ENCODE peak calls at places on chromosomes 12 and 14, in five cellular contexts. E is naive thymus-derived CD4-positive, alpha-beta T cell; V is HCEC 1CT; H is GM13977; N is SJSA1. B is an unnamed sample.

GRCh38 chr14:39232554-39233415 is 930 bp upstream of the MIA2 start:
- DNase-seq in E (no peak), V (peak; percentile 86), H (peak; percentile 15), N (no peak), B (no peak)

GRCh38 chr12:98725481-98726247 is 80.6 kb downstream of the APAF1 start:
- DNase-seq in E (no peak), V (peak; percentile 61), H (peak; percentile 59), N (peak; percentile 59), B (peak; percentile 82)

GRCh38 chr14:29982993-29983392 is 55.3 kb upstream of the PRKD1 start:
- DNase-seq in E (no peak), V (no peak), H (no peak), N (no peak), B (no peak)

GRCh38 chr14:90781344-90781761 is 34.9 kb downstream of the TTC7B start:
- DNase-seq in E (no peak), V (peak; percentile 71), H (no peak), N (no peak), B (no peak)

GRCh38 chr12:124311292-124312109 is 16.6 kb downstream of the RFLNA start:
- DNase-seq in E (no peak), V (no peak), H (peak; percentile 27), N (no peak), B (no peak)

GRCh38 chr14:104393898-104394605 is 185.5 kb upstream of the C14orf180 start:
- DNase-seq in E (peak; percentile 80), V (no peak), H (no peak), N (no peak), B (no peak)

GRCh38 chr12:106782619-106783018 is 8.1 kb downstream of the RIC8B start:
- DNase-seq in E (no peak), V (no peak), H (no peak), N (no peak), B (no peak)

GRCh38 chr14:53330441-53330840 is 177.3 kb upstream of the DDHD1 start:
- DNase-seq in E (no peak), V (no peak), H (no peak), N (no peak), B (no peak)

GRCh38 chr12:106149096-106149784 is 10.5 kb upstream of the NUAK1 start:
- DNase-seq in E (no peak), V (no peak), H (no peak), N (no peak), B (peak; percentile 32)

GRCh38 chr12:80593766-80594165 is 113.7 kb upstream of the MYF6 start:
- DNase-seq in E (no peak), V (peak; percentile 96), H (no peak), N (peak; percentile 46), B (no peak)

GRCh38 chr12:131388164-131388795 is 322.6 kb upstream of the SFSWAP start:
- DNase-seq in E (no peak), V (no peak), H (no peak), N (no peak), B (peak; percentile 58)

GRCh38 chr12:19410211-19410610 is 29.1 kb upstream of the AEBP2 start:
- DNase-seq in E (no peak), V (no peak), H (no peak), N (no peak), B (no peak)

GRCh38 chr12:75116611-75117010 is 93.0 kb downstream of the KCNC2 start:
- DNase-seq in E (no peak), V (no peak), H (no peak), N (no peak), B (no peak)

GRCh38 chr12:110534811-110535210 is 32.7 kb downstream of the RAD9B start:
- DNase-seq in E (no peak), V (no peak), H (no peak), N (no peak), B (no peak)

GRCh38 chr12:93614917-93615596 is 42.6 kb downstream of the SOCS2 start:
- DNase-seq in E (no peak), V (no peak), H (no peak), N (no peak), B (no peak)

GRCh38 chr12:117985182-117985581 is 16.4 kb upstream of the KSR2 start:
- DNase-seq in E (no peak), V (peak; percentile 5), H (no peak), N (no peak), B (no peak)

GRCh38 chr12:124347805-124348658 is 53.1 kb downstream of the RFLNA start:
- DNase-seq in E (no peak), V (no peak), H (no peak), N (no peak), B (no peak)

GRCh38 chr14:89493877-89494634 is 77.0 kb upstream of the FOXN3 start:
- DNase-seq in E (no peak), V (no peak), H (peak; percentile 75), N (no peak), B (no peak)

GRCh38 chr12:118958520-118958919 is 22.8 kb upstream of the SRRM4 start:
- DNase-seq in E (no peak), V (no peak), H (no peak), N (no peak), B (no peak)

GRCh38 chr12:104218935-104219334 is 3.4 kb downstream of the TXNRD1 start:
- DNase-seq in E (no peak), V (peak; percentile 72), H (no peak), N (no peak), B (no peak)

GRCh38 chr14:31909977-31910376 is 167.1 kb upstream of the ARHGAP5 start:
- DNase-seq in E (no peak), V (no peak), H (no peak), N (no peak), B (no peak)

GRCh38 chr12:130572553-130572952 is 143.5 kb downstream of the RIMBP2 start:
- DNase-seq in E (no peak), V (no peak), H (no peak), N (no peak), B (no peak)

GRCh38 chr12:123027726-123028445 is 47.4 kb downstream of the ARL6IP4 start:
- DNase-seq in E (no peak), V (no peak), H (no peak), N (no peak), B (no peak)

GRCh38 chr12:132530851-132531250 is 40.9 kb downstream of the FBRSL1 start:
- DNase-seq in E (no peak), V (no peak), H (no peak), N (no peak), B (no peak)

GRCh38 chr14:100585448-100586152 is 1.6 kb downstream of the BEGAIN start:
- DNase-seq in E (no peak), V (no peak), H (no peak), N (no peak), B (no peak)

GRCh38 chr12:115440438-115440837 is 756.5 kb upstream of the TBX3 start:
- DNase-seq in E (no peak), V (peak; percentile 14), H (no peak), N (peak; percentile 95), B (no peak)

GRCh38 chr12:49511410-49511809 is 27.4 kb upstream of the KCNH3 start:
- DNase-seq in E (no peak), V (no peak), H (no peak), N (no peak), B (no peak)

GRCh38 chr12:14239935-14240872 is 125.3 kb upstream of the ATF7IP start:
- DNase-seq in E (no peak), V (no peak), H (peak; percentile 40), N (no peak), B (no peak)

GRCh38 chr14:77206877-77207389 is 25.3 kb downstream of the TMEM63C start:
- DNase-seq in E (no peak), V (no peak), H (no peak), N (no peak), B (no peak)

GRCh38 chr12:79274571-79275064 is 410.0 kb downstream of the SYT1 start:
- DNase-seq in E (no peak), V (peak; percentile 39), H (no peak), N (no peak), B (no peak)

GRCh38 chr12:57175428-57176138 is 28.2 kb upstream of the LRP1-AS start:
- DNase-seq in E (no peak), V (peak; percentile 55), H (no peak), N (peak; percentile 78), B (peak; percentile 69)

GRCh38 chr14:90040411-90040810 is 21.4 kb upstream of the KCNK13 start:
- DNase-seq in E (no peak), V (no peak), H (no peak), N (no peak), B (no peak)

GRCh38 chr12:41497362-41497761 is 309.2 kb downstream of the PDZRN4 start:
- DNase-seq in E (no peak), V (no peak), H (no peak), N (no peak), B (no peak)

GRCh38 chr12:105468464-105468863 is 138.0 kb downstream of the C12orf75 start:
- DNase-seq in E (no peak), V (no peak), H (no peak), N (no peak), B (no peak)

GRCh38 chr12:120662879-120663278 is 22.5 kb downstream of the CABP1 start:
- DNase-seq in E (no peak), V (no peak), H (peak; percentile 80), N (no peak), B (no peak)

GRCh38 chr14:24280797-24281460 is 9.5 kb upstream of the RABGGTA start:
- DNase-seq in E (no peak), V (no peak), H (no peak), N (no peak), B (no peak)

GRCh38 chr12:132168311-132169031 is 24.2 kb downstream of the NOC4L start:
- DNase-seq in E (no peak), V (no peak), H (no peak), N (no peak), B (no peak)

GRCh38 chr12:117857632-117858274 is 111.0 kb downstream of the KSR2 start:
- DNase-seq in E (no peak), V (peak; percentile 42), H (peak; percentile 75), N (peak; percentile 53), B (peak; percentile 4)

GRCh38 chr14:61631044-61631692 is 64.1 kb upstream of the HIF1A start:
- DNase-seq in E (no peak), V (no peak), H (no peak), N (no peak), B (no peak)